ENCODE peak calls at places on chromosome 15, in five cellular contexts. K is NCI-H1105, T is glomerular endothelial cell, H is A549, B is choroid plexus epithelial cell. L is an unnamed sample.

GRCh38 chr15:79431636-79432344 is at the start of gene MINAR1:
- DNase-seq in K (no peak), B (peak), T (no peak), H (peak), L (no peak)

GRCh38 chr15:49438970-49439631 is 16.1 kb downstream of the FGF7 start:
- DNase-seq in H (no peak), B (peak), K (no peak), T (no peak), L (no peak)

GRCh38 chr15:67836477-67836876 is 3.4 kb downstream of the RNU6-1 start:
- DNase-seq in B (peak), K (peak), T (no peak), H (peak), L (peak)

GRCh38 chr15:70098461-70099166 is 897 bp upstream of the TLE3 start:
- DNase-seq in B (no peak), H (peak), T (no peak), K (peak), L (peak)

GRCh38 chr15:67085818-67086649 is 20.6 kb downstream of the SMAD3 start:
- DNase-seq in B (peak), H (no peak), T (no peak), K (no peak), L (peak)

GRCh38 chr15:92809880-92810361 is 90.2 kb upstream of the CHD2 start:
- DNase-seq in K (no peak), H (no peak), B (peak), T (no peak), L (peak)

GRCh38 chr15:51341366-51342248 is at the start of gene GLDN:
- DNase-seq in T (no peak), B (peak), K (no peak), H (no peak), L (no peak)

GRCh38 chr15:67002379-67002778 is 63.0 kb upstream of the SMAD3 start:
- DNase-seq in K (no peak), H (no peak), T (no peak), B (no peak), L (no peak)

GRCh38 chr15:57323806-57324589 is 52.3 kb upstream of the CGNL1 start:
- DNase-seq in K (no peak), H (peak), T (no peak), B (peak), L (no peak)

GRCh38 chr15:90837052-90837621 is 31.3 kb upstream of the FURIN start:
- DNase-seq in H (no peak), B (no peak), K (no peak), T (no peak), L (peak)

GRCh38 chr15:63198752-63199250 is 9.4 kb downstream of the RAB8B start:
- DNase-seq in H (no peak), B (peak), T (no peak), K (peak), L (no peak)

GRCh38 chr15:70670680-70671079 is 92.7 kb downstream of the UACA start:
- DNase-seq in H (no peak), B (peak), T (no peak), K (no peak), L (no peak)

GRCh38 chr15:74907277-74907870 is 723 bp upstream of the FAM219B start:
- DNase-seq in H (no peak), B (no peak), K (no peak), T (no peak), L (no peak)

GRCh38 chr15:88605507-88606436 is 15.4 kb upstream of the AEN start:
- DNase-seq in K (no peak), H (no peak), T (no peak), B (peak), L (peak)

GRCh38 chr15:79872358-79873017 is 24.3 kb downstream of the MTHFS start:
- DNase-seq in B (peak), T (no peak), H (no peak), K (no peak), L (peak)

GRCh38 chr15:86839502-86839901 is 759.8 kb downstream of the AGBL1 start:
- DNase-seq in T (no peak), B (no peak), H (no peak), K (no peak), L (no peak)

GRCh38 chr15:73935547-73935946 is 9.3 kb downstream of the LOXL1 start:
- DNase-seq in B (peak), H (no peak), T (no peak), K (no peak), L (no peak)

GRCh38 chr15:42736178-42736792 is 643 bp downstream of the CDAN1 start:
- DNase-seq in T (no peak), K (no peak), B (peak), H (peak), L (no peak)

GRCh38 chr15:79004336-79004735 is 59.5 kb upstream of the CTSH start:
- DNase-seq in T (no peak), B (peak), K (no peak), H (no peak), L (no peak)

GRCh38 chr15:77266708-77267387 is 153.1 kb downstream of the PEAK1 start:
- DNase-seq in K (no peak), H (no peak), T (no peak), B (peak), L (no peak)

GRCh38 chr15:63504979-63505841 is 817 bp downstream of the USP3 start:
- DNase-seq in T (no peak), K (peak), H (no peak), B (peak), L (peak)

GRCh38 chr15:59688383-59688887 is 685 bp downstream of the BNIP2 start:
- DNase-seq in B (peak), T (no peak), H (peak), K (peak), L (peak)

GRCh38 chr15:80953001-80953952 is 36.3 kb downstream of the MESD start:
- DNase-seq in H (no peak), K (no peak), T (no peak), B (no peak), L (no peak)

GRCh38 chr15:66986951-66987350 is 78.5 kb upstream of the SMAD3 start:
- DNase-seq in K (no peak), B (no peak), H (no peak), T (no peak), L (no peak)

GRCh38 chr15:51046799-51047449 is 47.8 kb downstream of the TNFAIP8L3 start:
- DNase-seq in H (no peak), T (no peak), B (peak), K (no peak), L (no peak)

GRCh38 chr15:68511073-68511991 is 67.5 kb upstream of the CORO2B start:
- DNase-seq in H (no peak), B (peak), K (no peak), T (no peak), L (no peak)

GRCh38 chr15:39828374-39828931 is 45.8 kb upstream of the FSIP1 start:
- DNase-seq in K (peak), T (no peak), B (peak), H (no peak), L (no peak)

GRCh38 chr15:59384507-59384906 is 11.8 kb upstream of the MYO1E start:
- DNase-seq in B (no peak), H (no peak), K (no peak), T (no peak), L (peak)

GRCh38 chr15:100784493-100785180 is 95.0 kb upstream of the ALDH1A3 start:
- DNase-seq in H (no peak), T (no peak), K (no peak), B (no peak), L (peak)

GRCh38 chr15:39411102-39411989 is 169.5 kb upstream of the THBS1 start:
- DNase-seq in K (no peak), B (peak), T (no peak), H (no peak), L (no peak)

GRCh38 chr15:90097475-90097874 is 4.8 kb downstream of the IDH2 start:
- DNase-seq in B (no peak), K (no peak), T (no peak), H (no peak), L (peak)

GRCh38 chr15:73286356-73286755 is 82.4 kb downstream of the HCN4 start:
- DNase-seq in B (peak), H (no peak), K (no peak), T (no peak), L (no peak)

GRCh38 chr15:82571722-82572222 is 31.5 kb upstream of the RPS17 start:
- DNase-seq in B (peak), H (no peak), T (no peak), K (peak), L (no peak)

GRCh38 chr15:36814085-36814484 is 234.7 kb downstream of the CDIN1 start:
- DNase-seq in H (no peak), T (no peak), B (no peak), K (no peak), L (no peak)